ENCODE peak calls at places on chromosomes 12 and 14, in eight cellular contexts. One of them, this sample, is unnamed.

GRCh38 chr12:121673013-121673441 is 3.6 kb upstream of the MORN3 start:
- DNase-seq in Right ventricle myocardium superior: no peak
- DNase-seq in ovary: no peak
- DNase-seq in right cardiac atrium: peak
- DNase-seq in heart left ventricle: no peak
- DNase-seq in mesothelial cell of epicardium: no peak
- DNase-seq in WERI-Rb-1: peak
- DNase-seq in nucleus accumbens: no peak
- DNase-seq in this sample: no peak

GRCh38 chr14:23146423-23146910 is 27.4 kb upstream of the CEBPE start:
- DNase-seq in WERI-Rb-1: no peak
- DNase-seq in heart left ventricle: no peak
- DNase-seq in nucleus accumbens: no peak
- DNase-seq in Right ventricle myocardium superior: no peak
- DNase-seq in mesothelial cell of epicardium: no peak
- DNase-seq in right cardiac atrium: no peak
- DNase-seq in ovary: no peak
- DNase-seq in this sample: no peak

GRCh38 chr12:26748741-26749431 is 84.1 kb downstream of the ITPR2 start:
- DNase-seq in ovary: no peak
- DNase-seq in right cardiac atrium: no peak
- DNase-seq in nucleus accumbens: no peak
- DNase-seq in WERI-Rb-1: no peak
- DNase-seq in mesothelial cell of epicardium: no peak
- DNase-seq in heart left ventricle: no peak
- DNase-seq in Right ventricle myocardium superior: no peak
- DNase-seq in this sample: no peak

GRCh38 chr12:25496098-25496587 is 56.9 kb downstream of the LMNTD1 start:
- DNase-seq in Right ventricle myocardium superior: no peak
- DNase-seq in mesothelial cell of epicardium: no peak
- DNase-seq in nucleus accumbens: no peak
- DNase-seq in right cardiac atrium: no peak
- DNase-seq in heart left ventricle: no peak
- DNase-seq in ovary: no peak
- DNase-seq in WERI-Rb-1: no peak
- DNase-seq in this sample: no peak

GRCh38 chr12:60501124-60501729 is 905.4 kb downstream of the SLC16A7 start:
- DNase-seq in heart left ventricle: peak
- DNase-seq in WERI-Rb-1: peak
- DNase-seq in ovary: no peak
- DNase-seq in nucleus accumbens: no peak
- DNase-seq in right cardiac atrium: no peak
- DNase-seq in Right ventricle myocardium superior: no peak
- DNase-seq in mesothelial cell of epicardium: no peak
- DNase-seq in this sample: no peak

GRCh38 chr14:55399912-55400311 is 11.7 kb downstream of the ATG14 start:
- DNase-seq in ovary: no peak
- DNase-seq in heart left ventricle: no peak
- DNase-seq in nucleus accumbens: no peak
- DNase-seq in right cardiac atrium: no peak
- DNase-seq in mesothelial cell of epicardium: no peak
- DNase-seq in Right ventricle myocardium superior: no peak
- DNase-seq in WERI-Rb-1: no peak
- DNase-seq in this sample: no peak

GRCh38 chr12:41577995-41578394 is 389.9 kb downstream of the PDZRN4 start:
- DNase-seq in heart left ventricle: no peak
- DNase-seq in WERI-Rb-1: no peak
- DNase-seq in nucleus accumbens: no peak
- DNase-seq in right cardiac atrium: no peak
- DNase-seq in mesothelial cell of epicardium: no peak
- DNase-seq in ovary: no peak
- DNase-seq in Right ventricle myocardium superior: no peak
- DNase-seq in this sample: no peak

GRCh38 chr14:75164809-75165208 is 11.6 kb downstream of the TMED10 start:
- DNase-seq in WERI-Rb-1: no peak
- DNase-seq in Right ventricle myocardium superior: no peak
- DNase-seq in heart left ventricle: no peak
- DNase-seq in nucleus accumbens: no peak
- DNase-seq in right cardiac atrium: no peak
- DNase-seq in mesothelial cell of epicardium: no peak
- DNase-seq in ovary: no peak
- DNase-seq in this sample: no peak

GRCh38 chr14:20606190-20606901 is 15.2 kb upstream of the RNASE12 start:
- DNase-seq in heart left ventricle: peak
- DNase-seq in nucleus accumbens: no peak
- DNase-seq in mesothelial cell of epicardium: no peak
- DNase-seq in right cardiac atrium: no peak
- DNase-seq in Right ventricle myocardium superior: no peak
- DNase-seq in WERI-Rb-1: peak
- DNase-seq in ovary: no peak
- DNase-seq in this sample: no peak

GRCh38 chr12:47876404-47876960 is 28.3 kb downstream of the VDR start:
- DNase-seq in Right ventricle myocardium superior: no peak
- DNase-seq in mesothelial cell of epicardium: no peak
- DNase-seq in WERI-Rb-1: no peak
- DNase-seq in heart left ventricle: no peak
- DNase-seq in ovary: no peak
- DNase-seq in nucleus accumbens: no peak
- DNase-seq in right cardiac atrium: no peak
- DNase-seq in this sample: no peak

GRCh38 chr14:87712386-87713113 is 280.4 kb downstream of the GALC start:
- DNase-seq in nucleus accumbens: peak
- DNase-seq in ovary: no peak
- DNase-seq in mesothelial cell of epicardium: no peak
- DNase-seq in heart left ventricle: no peak
- DNase-seq in WERI-Rb-1: peak
- DNase-seq in right cardiac atrium: no peak
- DNase-seq in Right ventricle myocardium superior: no peak
- DNase-seq in this sample: no peak

GRCh38 chr14:80393766-80394165 is 182.5 kb upstream of the DIO2 start:
- DNase-seq in right cardiac atrium: no peak
- DNase-seq in nucleus accumbens: no peak
- DNase-seq in ovary: no peak
- DNase-seq in Right ventricle myocardium superior: no peak
- DNase-seq in heart left ventricle: no peak
- DNase-seq in mesothelial cell of epicardium: no peak
- DNase-seq in WERI-Rb-1: no peak
- DNase-seq in this sample: no peak

GRCh38 chr12:90015228-90015627 is 306.6 kb upstream of the ATP2B1 start:
- DNase-seq in Right ventricle myocardium superior: no peak
- DNase-seq in mesothelial cell of epicardium: no peak
- DNase-seq in nucleus accumbens: no peak
- DNase-seq in WERI-Rb-1: no peak
- DNase-seq in ovary: no peak
- DNase-seq in right cardiac atrium: no peak
- DNase-seq in heart left ventricle: no peak
- DNase-seq in this sample: no peak

GRCh38 chr12:105352940-105353635 is 22.6 kb downstream of the C12orf75 start:
- DNase-seq in mesothelial cell of epicardium: no peak
- DNase-seq in heart left ventricle: no peak
- DNase-seq in Right ventricle myocardium superior: no peak
- DNase-seq in ovary: no peak
- DNase-seq in right cardiac atrium: no peak
- DNase-seq in WERI-Rb-1: no peak
- DNase-seq in nucleus accumbens: no peak
- DNase-seq in this sample: no peak

GRCh38 chr12:132484891-132485441 is 5.0 kb upstream of the FBRSL1 start:
- DNase-seq in WERI-Rb-1: no peak
- DNase-seq in heart left ventricle: no peak
- DNase-seq in mesothelial cell of epicardium: no peak
- DNase-seq in right cardiac atrium: no peak
- DNase-seq in ovary: no peak
- DNase-seq in Right ventricle myocardium superior: peak
- DNase-seq in nucleus accumbens: no peak
- DNase-seq in this sample: peak

GRCh38 chr12:91991397-91992187 is 154.1 kb downstream of the BTG1 start:
- DNase-seq in WERI-Rb-1: no peak
- DNase-seq in Right ventricle myocardium superior: no peak
- DNase-seq in right cardiac atrium: no peak
- DNase-seq in mesothelial cell of epicardium: no peak
- DNase-seq in nucleus accumbens: no peak
- DNase-seq in ovary: no peak
- DNase-seq in heart left ventricle: no peak
- DNase-seq in this sample: no peak

GRCh38 chr12:75944097-75944904 is 87.3 kb downstream of the PHLDA1 start:
- DNase-seq in ovary: no peak
- DNase-seq in Right ventricle myocardium superior: no peak
- DNase-seq in mesothelial cell of epicardium: no peak
- DNase-seq in WERI-Rb-1: no peak
- DNase-seq in heart left ventricle: no peak
- DNase-seq in nucleus accumbens: no peak
- DNase-seq in right cardiac atrium: no peak
- DNase-seq in this sample: no peak

GRCh38 chr14:91305650-91306431 is 61.3 kb upstream of the GPR68 start:
- DNase-seq in heart left ventricle: no peak
- DNase-seq in nucleus accumbens: no peak
- DNase-seq in WERI-Rb-1: no peak
- DNase-seq in Right ventricle myocardium superior: no peak
- DNase-seq in mesothelial cell of epicardium: no peak
- DNase-seq in right cardiac atrium: no peak
- DNase-seq in ovary: no peak
- DNase-seq in this sample: no peak

GRCh38 chr12:98127336-98127679 is 388.1 kb upstream of the TMPO start:
- DNase-seq in Right ventricle myocardium superior: no peak
- DNase-seq in ovary: no peak
- DNase-seq in WERI-Rb-1: no peak
- DNase-seq in mesothelial cell of epicardium: no peak
- DNase-seq in right cardiac atrium: no peak
- DNase-seq in heart left ventricle: no peak
- DNase-seq in nucleus accumbens: no peak
- DNase-seq in this sample: no peak

GRCh38 chr14:49923442-49923841 is 30.6 kb downstream of the ARF6 start:
- DNase-seq in WERI-Rb-1: no peak
- DNase-seq in heart left ventricle: no peak
- DNase-seq in nucleus accumbens: no peak
- DNase-seq in ovary: no peak
- DNase-seq in Right ventricle myocardium superior: no peak
- DNase-seq in right cardiac atrium: no peak
- DNase-seq in mesothelial cell of epicardium: no peak
- DNase-seq in this sample: no peak

GRCh38 chr12:49798248-49798647 is 30.0 kb downstream of the NCKAP5L start:
- DNase-seq in WERI-Rb-1: no peak
- DNase-seq in right cardiac atrium: no peak
- DNase-seq in ovary: no peak
- DNase-seq in mesothelial cell of epicardium: no peak
- DNase-seq in Right ventricle myocardium superior: no peak
- DNase-seq in heart left ventricle: no peak
- DNase-seq in nucleus accumbens: no peak
- DNase-seq in this sample: no peak

GRCh38 chr14:104292084-104292970 is 153.9 kb downstream of the KIF26A start:
- DNase-seq in right cardiac atrium: peak
- DNase-seq in nucleus accumbens: no peak
- DNase-seq in WERI-Rb-1: peak
- DNase-seq in mesothelial cell of epicardium: no peak
- DNase-seq in ovary: peak
- DNase-seq in heart left ventricle: no peak
- DNase-seq in Right ventricle myocardium superior: peak
- DNase-seq in this sample: peak

GRCh38 chr12:71684081-71684480 is 1.8 kb upstream of the TMEM19 start:
- DNase-seq in heart left ventricle: no peak
- DNase-seq in WERI-Rb-1: no peak
- DNase-seq in Right ventricle myocardium superior: no peak
- DNase-seq in nucleus accumbens: no peak
- DNase-seq in mesothelial cell of epicardium: no peak
- DNase-seq in right cardiac atrium: no peak
- DNase-seq in ovary: no peak
- DNase-seq in this sample: no peak

GRCh38 chr12:120079352-120080042 is 37.1 kb downstream of the RAB35 start:
- DNase-seq in mesothelial cell of epicardium: no peak
- DNase-seq in ovary: no peak
- DNase-seq in nucleus accumbens: no peak
- DNase-seq in heart left ventricle: no peak
- DNase-seq in right cardiac atrium: no peak
- DNase-seq in Right ventricle myocardium superior: no peak
- DNase-seq in WERI-Rb-1: no peak
- DNase-seq in this sample: no peak

GRCh38 chr14:92651106-92651792 is 97.2 kb downstream of the LGMN start:
- DNase-seq in heart left ventricle: peak
- DNase-seq in mesothelial cell of epicardium: no peak
- DNase-seq in WERI-Rb-1: no peak
- DNase-seq in Right ventricle myocardium superior: peak
- DNase-seq in right cardiac atrium: peak
- DNase-seq in nucleus accumbens: peak
- DNase-seq in ovary: no peak
- DNase-seq in this sample: peak

GRCh38 chr12:94603434-94604068 is 46.8 kb downstream of the TMCC3 start:
- DNase-seq in mesothelial cell of epicardium: no peak
- DNase-seq in ovary: no peak
- DNase-seq in heart left ventricle: no peak
- DNase-seq in right cardiac atrium: peak
- DNase-seq in Right ventricle myocardium superior: no peak
- DNase-seq in nucleus accumbens: no peak
- DNase-seq in WERI-Rb-1: peak
- DNase-seq in this sample: no peak

GRCh38 chr14:64721391-64721791 is 17.2 kb downstream of the PLEKHG3 start:
- DNase-seq in Right ventricle myocardium superior: peak
- DNase-seq in WERI-Rb-1: no peak
- DNase-seq in right cardiac atrium: peak
- DNase-seq in heart left ventricle: peak
- DNase-seq in ovary: no peak
- DNase-seq in nucleus accumbens: no peak
- DNase-seq in mesothelial cell of epicardium: no peak
- DNase-seq in this sample: peak

GRCh38 chr14:64812412-64812811 is 67.3 kb downstream of the SPTB start:
- DNase-seq in heart left ventricle: no peak
- DNase-seq in nucleus accumbens: peak
- DNase-seq in right cardiac atrium: no peak
- DNase-seq in Right ventricle myocardium superior: no peak
- DNase-seq in mesothelial cell of epicardium: no peak
- DNase-seq in WERI-Rb-1: peak
- DNase-seq in ovary: no peak
- DNase-seq in this sample: no peak

GRCh38 chr12:114209852-114210251 is 196.1 kb downstream of the TBX5 start:
- DNase-seq in mesothelial cell of epicardium: no peak
- DNase-seq in WERI-Rb-1: no peak
- DNase-seq in heart left ventricle: no peak
- DNase-seq in ovary: no peak
- DNase-seq in Right ventricle myocardium superior: no peak
- DNase-seq in nucleus accumbens: no peak
- DNase-seq in right cardiac atrium: no peak
- DNase-seq in this sample: no peak

GRCh38 chr14:87899228-87899627 is 93.8 kb downstream of the GALC start:
- DNase-seq in Right ventricle myocardium superior: no peak
- DNase-seq in WERI-Rb-1: no peak
- DNase-seq in heart left ventricle: no peak
- DNase-seq in mesothelial cell of epicardium: no peak
- DNase-seq in ovary: no peak
- DNase-seq in nucleus accumbens: no peak
- DNase-seq in right cardiac atrium: no peak
- DNase-seq in this sample: no peak

GRCh38 chr12:6141048-6141447 is 16.6 kb upstream of the VWF start:
- DNase-seq in Right ventricle myocardium superior: no peak
- DNase-seq in mesothelial cell of epicardium: no peak
- DNase-seq in WERI-Rb-1: no peak
- DNase-seq in ovary: no peak
- DNase-seq in nucleus accumbens: peak
- DNase-seq in right cardiac atrium: peak
- DNase-seq in heart left ventricle: peak
- DNase-seq in this sample: peak

GRCh38 chr12:127509066-127509778 is 757.7 kb upstream of the TMEM132C start:
- DNase-seq in nucleus accumbens: no peak
- DNase-seq in ovary: no peak
- DNase-seq in right cardiac atrium: no peak
- DNase-seq in WERI-Rb-1: no peak
- DNase-seq in Right ventricle myocardium superior: no peak
- DNase-seq in mesothelial cell of epicardium: no peak
- DNase-seq in heart left ventricle: no peak
- DNase-seq in this sample: no peak

GRCh38 chr14:104598461-104599273 is 5.9 kb downstream of the TMEM179 start:
- DNase-seq in right cardiac atrium: no peak
- DNase-seq in nucleus accumbens: no peak
- DNase-seq in Right ventricle myocardium superior: peak
- DNase-seq in heart left ventricle: no peak
- DNase-seq in mesothelial cell of epicardium: no peak
- DNase-seq in ovary: no peak
- DNase-seq in WERI-Rb-1: peak
- DNase-seq in this sample: peak

GRCh38 chr12:66269757-66270383 is 32.4 kb upstream of the HELB start:
- DNase-seq in heart left ventricle: no peak
- DNase-seq in ovary: no peak
- DNase-seq in mesothelial cell of epicardium: no peak
- DNase-seq in nucleus accumbens: peak
- DNase-seq in Right ventricle myocardium superior: no peak
- DNase-seq in WERI-Rb-1: no peak
- DNase-seq in right cardiac atrium: peak
- DNase-seq in this sample: no peak